ENCODE peak calls at places on chromosomes 7 and 10, in four cellular contexts. S is mesendoderm, P is IMR-90, Y is H9. W is an unnamed sample.

GRCh38 chr10:31875608-31876007 is 53.0 kb downstream of the ARHGAP12 start:
- DNase-seq in S (no peak), Y (no peak), P (no peak), W (no peak)

GRCh38 chr10:8594711-8595110 is 540.2 kb downstream of the GATA3 start:
- DNase-seq in S (no peak), Y (no peak), P (no peak), W (no peak)

GRCh38 chr7:151115121-151115835 is 29.0 kb downstream of the AGAP3 start:
- DNase-seq in P (peak; percentile 28), Y (no peak), S (peak; percentile 48), W (no peak)

GRCh38 chr10:119327096-119327745 is 119.8 kb downstream of the GRK5 start:
- DNase-seq in S (no peak), P (no peak), Y (no peak), W (no peak)

GRCh38 chr7:143222782-143223181 is 945 bp downstream of the TAS2R40 start:
- DNase-seq in Y (no peak), S (no peak), P (no peak), W (no peak)

GRCh38 chr7:4841007-4841784 is 20.6 kb downstream of the PAPOLB start:
- DNase-seq in S (no peak), P (no peak), Y (no peak), W (no peak)

GRCh38 chr10:127947206-127947605 is 40.3 kb downstream of the PTPRE start:
- DNase-seq in Y (no peak), P (no peak), S (no peak), W (no peak)

GRCh38 chr10:44393834-44394547 is 9.1 kb upstream of the CXCL12 start:
- DNase-seq in Y (no peak), S (no peak), P (no peak), W (no peak)

GRCh38 chr7:137574836-137575235 is 231.3 kb upstream of the PTN start:
- DNase-seq in S (peak; percentile 46), P (peak; percentile 21), Y (no peak), W (no peak)

GRCh38 chr10:68559872-68560200 is 301 bp upstream of the TET1 start:
- DNase-seq in S (no peak), Y (no peak), P (no peak), W (no peak)

GRCh38 chr10:102235991-102236390 is 5.3 kb downstream of the PITX3 start:
- DNase-seq in Y (no peak), P (no peak), S (no peak), W (no peak)

GRCh38 chr7:122974229-122974628 is 21.3 kb downstream of the TAS2R16 start:
- DNase-seq in S (no peak), P (no peak), Y (peak; percentile 35), W (no peak)

GRCh38 chr7:601573-602340 is 82.1 kb upstream of the PDGFA start:
- DNase-seq in S (no peak), Y (no peak), P (peak; percentile 19), W (no peak)

GRCh38 chr10:34526186-34526585 is 288.9 kb downstream of the PARD3 start:
- DNase-seq in P (peak; percentile 37), Y (no peak), S (peak; percentile 47), W (no peak)

GRCh38 chr7:7498881-7499280 is 36.8 kb downstream of the COL28A1 start:
- DNase-seq in S (no peak), Y (no peak), P (no peak), W (no peak)

GRCh38 chr10:97426776-97427570 is 982 bp downstream of the PGAM1 start:
- DNase-seq in P (no peak), S (peak; percentile 67), Y (no peak), W (no peak)

GRCh38 chr10:66931340-66931948 is 5.6 kb downstream of the LRRTM3 start:
- DNase-seq in Y (no peak), S (peak; percentile 67), P (peak; percentile 77), W (no peak)

GRCh38 chr10:13993169-13993568 is 337.6 kb downstream of the FRMD4A start:
- DNase-seq in Y (no peak), P (peak; percentile 90), S (no peak), W (no peak)

GRCh38 chr7:41459623-41460256 is 243.2 kb downstream of the INHBA start:
- DNase-seq in P (no peak), S (no peak), Y (no peak), W (no peak)

GRCh38 chr10:29473411-29474100 is 161.2 kb downstream of the SVIL start:
- DNase-seq in Y (no peak), P (peak; percentile 14), S (peak; percentile 26), W (no peak)

GRCh38 chr10:56068040-56068439 is 293.0 kb downstream of the ZWINT start:
- DNase-seq in Y (no peak), S (no peak), P (no peak), W (no peak)

GRCh38 chr7:127938588-127938987 is 92.6 kb downstream of the LRRC4 start:
- DNase-seq in P (peak; percentile 88), S (no peak), Y (no peak), W (no peak)

GRCh38 chr7:43628431-43628830 is 45.5 kb downstream of the STK17A start:
- DNase-seq in Y (no peak), P (no peak), S (no peak), W (no peak)

GRCh38 chr10:45404087-45404769 is 30.2 kb downstream of the ALOX5 start:
- DNase-seq in S (peak; percentile 21), Y (no peak), P (no peak), W (no peak)

GRCh38 chr7:31934551-31934950 is 135.7 kb downstream of the PDE1C start:
- DNase-seq in P (no peak), S (no peak), Y (no peak), W (no peak)

GRCh38 chr10:131693766-131694165 is 207.0 kb upstream of the PPP2R2D start:
- DNase-seq in S (no peak), Y (no peak), P (no peak), W (no peak)

GRCh38 chr10:3871424-3871996 is 86.5 kb upstream of the KLF6 start:
- DNase-seq in Y (no peak), P (no peak), S (no peak), W (no peak)
- H3K56ac ChIP-seq in Y (no peak overlapping the region), P (no peak overlapping the region), S (no peak overlapping the region), W (no peak overlapping the region)

GRCh38 chr7:100578246-100579183 is 4.8 kb upstream of the SAP25 start:
- DNase-seq in S (no peak), P (no peak), Y (peak; percentile 20), W (no peak)

GRCh38 chr7:100577507-100577906 is 3.8 kb upstream of the SAP25 start:
- DNase-seq in Y (peak; percentile 14), S (no peak), P (no peak), W (no peak)

GRCh38 chr7:100575746-100576383 is 2.2 kb upstream of the SAP25 start:
- DNase-seq in S (no peak), Y (peak; percentile 22), P (no peak), W (peak; percentile 37)

GRCh38 chr7:100576384-100576993 is 2.8 kb upstream of the SAP25 start:
- DNase-seq in Y (peak; percentile 12), P (no peak), S (no peak), W (peak; percentile 27)

DNA sequence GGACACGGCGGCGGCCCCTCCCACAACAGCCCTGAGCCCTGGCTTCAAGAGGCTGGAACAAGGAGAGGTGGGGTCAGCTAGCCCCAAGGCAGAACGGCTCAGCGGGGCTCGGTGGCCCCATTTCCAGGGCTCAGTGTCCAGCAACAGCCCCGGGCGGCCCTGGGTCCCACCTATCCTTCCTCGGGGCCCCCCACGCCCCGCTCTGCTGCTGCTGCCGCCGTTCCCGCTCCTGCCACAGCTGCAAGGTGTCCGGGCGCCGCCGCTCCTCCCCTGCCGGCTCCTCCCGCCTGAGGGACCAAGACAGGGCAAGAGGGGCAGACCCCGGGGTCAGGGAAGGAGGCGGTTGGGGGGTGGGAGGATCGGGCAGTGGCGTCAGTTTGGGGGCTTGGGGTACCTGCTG is 3.4 kb upstream of the SAP25 start:
- DNase-seq in S (no peak), Y (peak; percentile 22), P (no peak), W (no peak)
- H3K56ac ChIP-seq in S (no peak overlapping the region), Y (no peak overlapping the region), P (no peak overlapping the region), W (no peak overlapping the region)

GRCh38 chr7:25815711-25816110 is 336.3 kb upstream of the NFE2L3 start:
- DNase-seq in Y (no peak), S (no peak), P (no peak), W (no peak)

GRCh38 chr7:25812086-25812855 is 339.7 kb upstream of the NFE2L3 start:
- DNase-seq in S (no peak), Y (no peak), P (no peak), W (no peak)

GRCh38 chr7:25809441-25809840 is 342.6 kb upstream of the NFE2L3 start:
- DNase-seq in S (no peak), Y (no peak), P (no peak), W (no peak)

GRCh38 chr7:25813381-25813780 is 338.6 kb upstream of the NFE2L3 start:
- DNase-seq in P (no peak), Y (no peak), S (no peak), W (no peak)
- H3K56ac ChIP-seq in P (no peak overlapping the region), Y (no peak overlapping the region), S (no peak overlapping the region), W (no peak overlapping the region)

GRCh38 chr10:3681642-3682554 is 103.1 kb downstream of the KLF6 start:
- DNase-seq in Y (no peak), S (peak; percentile 84), P (no peak), W (no peak)
- H3K56ac ChIP-seq in Y (no peak overlapping the region), S (peak overlapping the region; percentile 53), P (no peak overlapping the region), W (no peak overlapping the region)

GRCh38 chr10:10462116-10462515 is 555.6 kb upstream of the CELF2 start:
- DNase-seq in P (no peak), Y (no peak), S (peak; percentile 3), W (no peak)
- H3K56ac ChIP-seq in P (no peak overlapping the region), Y (no peak overlapping the region), S (no peak overlapping the region), W (no peak overlapping the region)

DNA sequence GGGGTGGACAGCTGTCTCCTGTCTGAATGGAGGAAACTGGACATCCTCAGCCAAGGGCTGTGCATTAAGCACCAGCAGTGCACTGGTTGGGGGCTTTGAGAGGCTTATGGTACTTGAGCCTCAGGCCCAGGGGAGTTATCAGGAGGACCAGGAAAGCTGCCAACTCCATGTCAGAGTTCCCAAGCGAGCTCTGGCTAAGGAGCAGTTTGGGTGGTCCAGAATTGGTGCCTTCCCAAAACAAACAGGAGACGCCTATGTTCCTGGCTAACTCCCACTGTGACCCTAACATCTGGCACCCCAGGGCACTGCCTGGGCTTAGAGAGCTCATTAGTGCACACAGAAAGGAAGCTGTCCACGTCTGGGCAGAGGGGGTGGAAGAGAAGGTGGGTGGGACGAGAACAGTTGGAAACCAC is 408.6 kb upstream of the NPVF start:
- DNase-seq in P (no peak), Y (no peak), S (no peak), W (no peak)
- H3K56ac ChIP-seq in P (no peak overlapping the region), Y (no peak overlapping the region), S (no peak overlapping the region), W (no peak overlapping the region)

DNA sequence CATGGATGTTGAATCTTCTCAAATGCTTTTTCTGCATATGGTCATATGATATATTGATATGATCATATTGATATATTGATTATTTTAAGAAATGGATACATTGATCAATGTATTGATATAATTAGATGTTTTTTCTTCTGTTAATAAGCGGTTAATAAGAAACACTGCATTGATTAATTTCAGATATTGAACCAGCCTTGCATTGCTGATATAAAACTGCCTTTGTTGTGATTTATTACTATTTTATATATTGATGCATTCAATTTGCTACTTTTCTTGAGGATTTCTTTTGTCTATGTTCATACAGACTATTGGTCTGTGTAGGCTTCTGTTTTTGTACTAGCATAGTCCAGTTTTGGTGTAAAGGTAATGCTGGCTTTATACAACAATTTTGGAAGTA is 79.7 kb upstream of the ELN start:
- DNase-seq in Y (no peak), S (no peak), P (no peak), W (no peak)
- H3K56ac ChIP-seq in Y (no peak overlapping the region), S (no peak overlapping the region), P (no peak overlapping the region), W (no peak overlapping the region)

W was measured in H1.